ENCODE peak calls at places on chromosomes 4 and X, in six cellular contexts. One of them, this sample, is unnamed.

GRCh38 chr4:156686120-156686519 is 285.5 kb downstream of the PDGFC start:
- DNase-seq in activated CD4-positive, alpha-beta T cell treated with anti-CD3 and anti-CD28 coated beads, Interleukin-2, amount 10 ng/mL, durations not matched to agents 7 days and 5 days: no peak
- DNase-seq in CD4-positive, alpha-beta T cell: no peak
- DNase-seq in A549: no peak
- DNase-seq in PC-3: no peak
- DNase-seq in GM03348: peak
- DNase-seq in this sample: no peak

GRCh38 chr4:172095161-172095560 is 282.0 kb downstream of the GALNTL6 start:
- DNase-seq in activated CD4-positive, alpha-beta T cell treated with anti-CD3 and anti-CD28 coated beads, Interleukin-2, amount 10 ng/mL, durations not matched to agents 7 days and 5 days: no peak
- DNase-seq in PC-3: no peak
- DNase-seq in A549: no peak
- DNase-seq in CD4-positive, alpha-beta T cell: no peak
- DNase-seq in GM03348: no peak
- DNase-seq in this sample: no peak

GRCh38 chr4:136443006-136443405 is 1089.3 kb downstream of the PCDH18 start:
- DNase-seq in PC-3: no peak
- DNase-seq in CD4-positive, alpha-beta T cell: no peak
- DNase-seq in activated CD4-positive, alpha-beta T cell treated with anti-CD3 and anti-CD28 coated beads, Interleukin-2, amount 10 ng/mL, durations not matched to agents 7 days and 5 days: no peak
- DNase-seq in A549: no peak
- DNase-seq in GM03348: no peak
- DNase-seq in this sample: no peak

GRCh38 chr4:147194107-147194506 is 248.4 kb upstream of the TTC29 start:
- DNase-seq in GM03348: no peak
- DNase-seq in A549: no peak
- DNase-seq in PC-3: no peak
- DNase-seq in activated CD4-positive, alpha-beta T cell treated with anti-CD3 and anti-CD28 coated beads, Interleukin-2, amount 10 ng/mL, durations not matched to agents 7 days and 5 days: no peak
- DNase-seq in CD4-positive, alpha-beta T cell: no peak
- DNase-seq in this sample: no peak

GRCh38 chr4:93466440-93466839 is 362.1 kb upstream of the ATOH1 start:
- DNase-seq in GM03348: no peak
- DNase-seq in A549: no peak
- DNase-seq in PC-3: no peak
- DNase-seq in CD4-positive, alpha-beta T cell: no peak
- DNase-seq in activated CD4-positive, alpha-beta T cell treated with anti-CD3 and anti-CD28 coated beads, Interleukin-2, amount 10 ng/mL, durations not matched to agents 7 days and 5 days: no peak
- DNase-seq in this sample: no peak

GRCh38 chrX:153777261-153778090 is 3.4 kb upstream of the SRPK3 start:
- DNase-seq in activated CD4-positive, alpha-beta T cell treated with anti-CD3 and anti-CD28 coated beads, Interleukin-2, amount 10 ng/mL, durations not matched to agents 7 days and 5 days: no peak
- DNase-seq in PC-3: no peak
- DNase-seq in GM03348: no peak
- DNase-seq in CD4-positive, alpha-beta T cell: no peak
- DNase-seq in A549: no peak
- DNase-seq in this sample: no peak

GRCh38 chr4:3322059-3322550 is 29.3 kb downstream of the RGS12 start:
- DNase-seq in PC-3: no peak
- DNase-seq in A549: no peak
- DNase-seq in GM03348: peak
- DNase-seq in activated CD4-positive, alpha-beta T cell treated with anti-CD3 and anti-CD28 coated beads, Interleukin-2, amount 10 ng/mL, durations not matched to agents 7 days and 5 days: no peak
- DNase-seq in CD4-positive, alpha-beta T cell: no peak
- DNase-seq in this sample: no peak

GRCh38 chr4:105838082-105838481 is 57.2 kb upstream of the NPNT start:
- DNase-seq in activated CD4-positive, alpha-beta T cell treated with anti-CD3 and anti-CD28 coated beads, Interleukin-2, amount 10 ng/mL, durations not matched to agents 7 days and 5 days: no peak
- DNase-seq in CD4-positive, alpha-beta T cell: no peak
- DNase-seq in A549: no peak
- DNase-seq in PC-3: no peak
- DNase-seq in GM03348: no peak
- DNase-seq in this sample: no peak

GRCh38 chr4:100288811-100289529 is 98.7 kb upstream of the DDIT4L start:
- DNase-seq in GM03348: peak
- DNase-seq in CD4-positive, alpha-beta T cell: no peak
- DNase-seq in PC-3: no peak
- DNase-seq in A549: no peak
- DNase-seq in activated CD4-positive, alpha-beta T cell treated with anti-CD3 and anti-CD28 coated beads, Interleukin-2, amount 10 ng/mL, durations not matched to agents 7 days and 5 days: no peak
- DNase-seq in this sample: no peak